ENCODE peak calls at places on chromosome 6, in six cellular contexts. M is AG10803, Y is lower lobe of right lung, T is IMR-90, X is esophagus muscularis mucosa, N is sigmoid colon. B is an unnamed sample.

GRCh38 chr6:169316651-169317050 is 63.0 kb upstream of the THBS2 start:
- DNase-seq in M (peak; percentile 44), N (no peak), Y (no peak), T (no peak), X (no peak), B (no peak)

GRCh38 chr6:109330263-109330662 is 52.0 kb downstream of the CD164 start:
- DNase-seq in T (no peak), N (no peak), X (no peak), M (no peak), Y (no peak), B (no peak)

GRCh38 chr6:148251891-148252290 is 90.7 kb upstream of the SASH1 start:
- DNase-seq in T (peak; percentile 48), M (peak; percentile 74), X (no peak), Y (no peak), N (no peak), B (no peak)

GRCh38 chr6:66605971-66606370 is 898.9 kb upstream of the EYS start:
- DNase-seq in Y (no peak), T (peak; percentile 3), N (no peak), X (no peak), M (no peak), B (no peak)

GRCh38 chr6:138971601-138972000 is 16.5 kb downstream of the REPS1 start:
- DNase-seq in T (peak; percentile 12), N (no peak), M (peak; percentile 11), Y (no peak), X (no peak), B (no peak)

GRCh38 chr6:157644043-157644810 is 178.8 kb upstream of the SNX9 start:
- DNase-seq in N (peak; percentile 51), Y (no peak), M (peak; percentile 39), T (no peak), X (no peak), B (no peak)

GRCh38 chr6:149455028-149455732 is 29.6 kb downstream of the ZC3H12D start:
- DNase-seq in N (no peak), X (no peak), T (no peak), M (no peak), Y (no peak), B (no peak)

GRCh38 chr6:99270852-99271251 is 78.6 kb downstream of the FAXC start:
- DNase-seq in N (no peak), Y (no peak), X (no peak), M (no peak), T (no peak), B (no peak)

GRCh38 chr6:90080876-90081464 is 186.7 kb downstream of the GJA10 start:
- DNase-seq in X (no peak), Y (no peak), T (no peak), M (no peak), N (no peak), B (peak; percentile 64)

GRCh38 chr6:168136622-168137021 is 57.6 kb upstream of the FRMD1 start:
- DNase-seq in T (no peak), Y (no peak), M (no peak), X (no peak), N (no peak), B (no peak)

GRCh38 chr6:15065603-15066002 is 180.3 kb upstream of the JARID2 start:
- DNase-seq in M (no peak), T (peak; percentile 85), X (no peak), Y (no peak), N (no peak), B (no peak)

GRCh38 chr6:169240125-169240524 is 13.5 kb downstream of the THBS2 start:
- DNase-seq in T (no peak), N (no peak), X (no peak), Y (no peak), M (no peak), B (no peak)

GRCh38 chr6:143697401-143697800 is 19.6 kb downstream of the PHACTR2 start:
- DNase-seq in Y (no peak), T (no peak), X (no peak), N (no peak), M (no peak), B (no peak)

GRCh38 chr6:130997061-130997753 is 65.8 kb downstream of the EPB41L2 start:
- DNase-seq in X (no peak), T (peak; percentile 56), N (no peak), Y (no peak), M (peak; percentile 71), B (no peak)

GRCh38 chr6:70838907-70839285 is 118.0 kb downstream of the B3GAT2 start:
- DNase-seq in M (no peak), N (no peak), T (peak; percentile 11), Y (no peak), X (no peak), B (no peak)

GRCh38 chr6:91659881-91660280 is 1073.0 kb upstream of the MAP3K7 start:
- DNase-seq in T (no peak), M (no peak), X (no peak), N (no peak), Y (no peak), B (no peak)

GRCh38 chr6:107720762-107721161 is 103.4 kb downstream of the SCML4 start:
- DNase-seq in T (no peak), M (no peak), N (no peak), Y (no peak), X (no peak), B (no peak)

GRCh38 chr6:112296122-112296521 is 41.8 kb upstream of the LAMA4 start:
- DNase-seq in N (no peak), T (peak; percentile 67), M (peak; percentile 71), X (no peak), Y (no peak), B (peak; percentile 12)

GRCh38 chr6:132199343-132199742 is 201.9 kb downstream of the MOXD1 start:
- DNase-seq in M (peak; percentile 64), Y (no peak), T (peak; percentile 90), X (no peak), N (no peak), B (no peak)

GRCh38 chr6:119676971-119677370 is 327.4 kb upstream of the MAN1A1 start:
- DNase-seq in X (no peak), M (no peak), Y (no peak), T (peak; percentile 4), N (no peak), B (no peak)

GRCh38 chr6:16947461-16948159 is 154.2 kb upstream of the STMND1 start:
- DNase-seq in N (peak; percentile 70), Y (no peak), X (no peak), M (peak; percentile 100), T (peak; percentile 98), B (no peak)

GRCh38 chr6:30998785-30999184 is 11.5 kb upstream of the MUC22 start:
- DNase-seq in T (no peak), N (no peak), Y (no peak), M (no peak), X (no peak), B (no peak)

GRCh38 chr6:157954150-157955117 is 27.2 kb upstream of the SYNJ2 start:
- DNase-seq in X (no peak), T (peak; percentile 26), M (peak; percentile 32), Y (no peak), N (no peak), B (no peak)

GRCh38 chr6:122789862-122790739 is 1.0 kb downstream of the SMPDL3A start:
- DNase-seq in T (peak; percentile 30), N (no peak), M (peak; percentile 11), X (no peak), Y (no peak), B (peak; percentile 15)

GRCh38 chr6:43852350-43852864 is 82.4 kb downstream of the VEGFA start:
- DNase-seq in M (no peak), Y (no peak), N (no peak), X (no peak), T (no peak), B (no peak)

GRCh38 chr6:158242071-158242606 is 70.1 kb upstream of the TULP4 start:
- DNase-seq in Y (no peak), X (no peak), M (no peak), T (no peak), N (no peak), B (no peak)

GRCh38 chr6:16316741-16317251 is 78.4 kb downstream of the GMPR start:
- DNase-seq in M (peak; percentile 45), X (no peak), T (peak; percentile 89), Y (no peak), N (no peak), B (peak; percentile 52)

GRCh38 chr6:40584741-40585140 is 2.4 kb downstream of the LRFN2 start:
- DNase-seq in N (no peak), M (no peak), Y (no peak), T (no peak), X (no peak), B (no peak)

GRCh38 chr6:63844287-63844686 is 208.7 kb downstream of the PHF3 start:
- DNase-seq in T (peak; percentile 96), Y (no peak), X (no peak), N (no peak), M (peak; percentile 70), B (no peak)

GRCh38 chr6:20569000-20569610 is 34.8 kb downstream of the CDKAL1 start:
- DNase-seq in M (peak; percentile 38), N (no peak), Y (no peak), X (no peak), T (peak; percentile 37), B (no peak)

DNA sequence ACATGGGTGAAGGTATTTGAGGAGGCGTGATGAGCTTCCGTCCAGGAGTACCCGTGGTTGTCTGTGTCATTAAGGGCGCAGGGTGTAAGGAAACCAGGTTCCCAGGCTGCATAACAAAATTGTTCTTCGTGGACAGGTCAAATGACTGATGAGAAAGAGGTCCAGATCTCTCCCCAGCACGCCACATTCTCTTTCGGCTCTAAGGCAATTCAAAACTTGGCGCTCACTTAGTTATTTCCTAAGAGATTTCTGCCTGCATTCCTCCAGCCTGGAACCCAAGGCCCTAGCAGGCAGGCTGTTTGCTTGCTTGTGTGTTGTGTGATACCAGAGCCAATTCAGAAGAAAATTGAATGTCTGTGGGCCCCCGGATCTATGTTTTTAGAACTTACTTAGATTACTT is 139.9 kb downstream of the AGPAT4 start:
- DNase-seq in X (peak; percentile 77), T (no peak), Y (no peak), M (no peak), N (no peak), B (no peak)
- H3K4me3 ChIP-seq in X (no peak overlapping the region), T (no peak overlapping the region), Y (no peak overlapping the region), M (no peak overlapping the region), N (no peak overlapping the region), B (no peak overlapping the region)

GRCh38 chr6:126264265-126264664 is 75.7 kb upstream of the CENPW start:
- DNase-seq in N (no peak), X (no peak), Y (no peak), T (no peak), M (no peak), B (no peak)
- TF ChIP-seq CTCF in N (no peak), X (no peak), Y (no peak), T (no peak), M (no peak), B (no peak)

DNA sequence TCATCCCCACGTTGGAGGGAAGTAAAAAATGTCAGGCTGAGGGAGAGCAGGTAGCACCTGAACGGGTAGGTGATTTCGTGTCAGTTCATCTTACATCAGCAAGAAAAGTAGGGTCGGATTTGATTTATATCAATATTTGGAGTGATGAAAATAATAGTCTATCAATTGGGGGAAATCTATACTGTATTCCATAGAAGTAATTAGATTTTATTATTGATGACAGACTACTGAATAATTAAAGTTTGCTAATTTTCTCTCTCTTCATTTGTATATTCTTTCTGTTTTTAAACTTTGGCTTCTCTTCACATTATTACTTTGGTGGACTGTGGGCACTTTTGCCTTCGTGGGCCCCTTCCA is 78.4 kb downstream of the OLIG3 start:
- DNase-seq in N (no peak), Y (no peak), M (no peak), T (no peak), X (no peak), B (no peak)
- H3K4me3 ChIP-seq in N (peak overlapping the region; percentile 13), Y (peak overlapping the region; percentile 55), M (no peak overlapping the region), T (no peak overlapping the region), X (peak overlapping the region; percentile 51), B (no peak overlapping the region)

DNA sequence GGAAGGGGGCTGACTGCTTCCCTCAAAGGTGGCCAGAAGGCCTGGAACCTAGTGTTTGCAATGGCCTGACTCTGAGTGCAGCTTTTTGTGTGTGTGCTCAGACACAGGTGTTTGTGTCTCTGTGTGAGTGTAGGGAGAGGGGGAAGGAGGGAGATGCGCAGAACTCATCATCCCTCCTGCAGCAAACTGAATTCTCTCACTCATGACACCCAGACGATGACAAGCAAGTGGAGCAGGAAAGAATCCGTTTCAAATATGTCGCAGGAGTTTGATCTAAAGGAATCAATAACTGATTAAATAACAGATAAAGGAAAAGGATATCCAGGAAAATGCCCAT is 101.4 kb downstream of the TNFAIP3 start:
- DNase-seq in X (no peak), N (no peak), M (no peak), T (no peak), Y (no peak), B (no peak)
- TF ChIP-seq CTCF in X (no peak), N (no peak), M (no peak), T (no peak), Y (no peak), B (no peak)